ENCODE peak calls at places on chromosomes 4 and X, in five cellular contexts. One of them, this sample, is unnamed.

GRCh38 chr4:48909697-48910096 is 3.1 kb upstream of the OCIAD2 start:
- DNase-seq in right lobe of liver: no peak
- DNase-seq in tibial artery: peak
- DNase-seq in PC-9: peak
- DNase-seq in K562: peak
- DNase-seq in this sample: peak

GRCh38 chr4:22372958-22373357 is 142.9 kb downstream of the ADGRA3 start:
- DNase-seq in right lobe of liver: no peak
- DNase-seq in tibial artery: no peak
- DNase-seq in K562: no peak
- DNase-seq in PC-9: no peak
- DNase-seq in this sample: no peak

GRCh38 chr4:21806991-21807390 is 141.6 kb downstream of the KCNIP4 start:
- DNase-seq in right lobe of liver: no peak
- DNase-seq in tibial artery: no peak
- DNase-seq in PC-9: no peak
- DNase-seq in K562: no peak
- DNase-seq in this sample: no peak

GRCh38 chr4:19512086-19512485 is 739.6 kb upstream of the SLIT2 start:
- DNase-seq in K562: no peak
- DNase-seq in right lobe of liver: no peak
- DNase-seq in PC-9: no peak
- DNase-seq in tibial artery: no peak
- DNase-seq in this sample: no peak

GRCh38 chr4:99382745-99383360 is 30.3 kb upstream of the ADH1C start:
- DNase-seq in tibial artery: no peak
- DNase-seq in PC-9: no peak
- DNase-seq in right lobe of liver: peak
- DNase-seq in K562: no peak
- DNase-seq in this sample: no peak

GRCh38 chrX:102934624-102935023 is 2.4 kb upstream of the RAB40AL start:
- DNase-seq in K562: peak
- DNase-seq in PC-9: no peak
- DNase-seq in right lobe of liver: no peak
- DNase-seq in tibial artery: no peak
- DNase-seq in this sample: peak

GRCh38 chr4:81724925-81725329 is 253.2 kb upstream of the RASGEF1B start:
- DNase-seq in right lobe of liver: peak
- DNase-seq in K562: peak
- DNase-seq in PC-9: no peak
- DNase-seq in tibial artery: peak
- DNase-seq in this sample: peak

GRCh38 chr4:153345011-153345981 is 808 bp downstream of the MND1 start:
- DNase-seq in right lobe of liver: peak
- DNase-seq in K562: peak
- DNase-seq in PC-9: peak
- DNase-seq in tibial artery: peak
- DNase-seq in this sample: peak

GRCh38 chr4:53307210-53307609 is 58.7 kb downstream of the SCFD2 start:
- DNase-seq in K562: no peak
- DNase-seq in PC-9: no peak
- DNase-seq in tibial artery: no peak
- DNase-seq in right lobe of liver: no peak
- DNase-seq in this sample: no peak

GRCh38 chr4:68963389-68963788 is 11.8 kb upstream of the UGT2A3 start:
- DNase-seq in PC-9: no peak
- DNase-seq in tibial artery: no peak
- DNase-seq in K562: no peak
- DNase-seq in right lobe of liver: no peak
- DNase-seq in this sample: peak

GRCh38 chr4:53478671-53479456 is 101.4 kb downstream of the FIP1L1 start:
- DNase-seq in tibial artery: no peak
- DNase-seq in PC-9: peak
- DNase-seq in K562: no peak
- DNase-seq in right lobe of liver: no peak
- DNase-seq in this sample: peak

GRCh38 chrX:117147249-117147648 is 684.5 kb upstream of the CT83 start:
- DNase-seq in right lobe of liver: no peak
- DNase-seq in K562: no peak
- DNase-seq in PC-9: no peak
- DNase-seq in tibial artery: no peak
- DNase-seq in this sample: no peak

GRCh38 chr4:112532267-112532666 is 16.3 kb upstream of the NEUROG2 start:
- DNase-seq in K562: no peak
- DNase-seq in right lobe of liver: no peak
- DNase-seq in tibial artery: no peak
- DNase-seq in PC-9: no peak
- DNase-seq in this sample: peak

GRCh38 chr4:153140294-153140693 is 63.9 kb upstream of the TRIM2 start:
- DNase-seq in right lobe of liver: no peak
- DNase-seq in tibial artery: no peak
- DNase-seq in PC-9: no peak
- DNase-seq in K562: no peak
- DNase-seq in this sample: no peak

GRCh38 chr4:150224896-150225591 is 146.8 kb downstream of the DCLK2 start:
- DNase-seq in right lobe of liver: no peak
- DNase-seq in K562: no peak
- DNase-seq in tibial artery: no peak
- DNase-seq in PC-9: no peak
- DNase-seq in this sample: peak

GRCh38 chrX:54640721-54641120 is 110.7 kb downstream of the GNL3L start:
- DNase-seq in K562: no peak
- DNase-seq in PC-9: peak
- DNase-seq in right lobe of liver: peak
- DNase-seq in tibial artery: no peak
- DNase-seq in this sample: peak

GRCh38 chrX:39900788-39901170 is 197.0 kb downstream of the BCOR start:
- DNase-seq in PC-9: no peak
- DNase-seq in K562: no peak
- DNase-seq in right lobe of liver: no peak
- DNase-seq in tibial artery: no peak
- DNase-seq in this sample: no peak

DNA sequence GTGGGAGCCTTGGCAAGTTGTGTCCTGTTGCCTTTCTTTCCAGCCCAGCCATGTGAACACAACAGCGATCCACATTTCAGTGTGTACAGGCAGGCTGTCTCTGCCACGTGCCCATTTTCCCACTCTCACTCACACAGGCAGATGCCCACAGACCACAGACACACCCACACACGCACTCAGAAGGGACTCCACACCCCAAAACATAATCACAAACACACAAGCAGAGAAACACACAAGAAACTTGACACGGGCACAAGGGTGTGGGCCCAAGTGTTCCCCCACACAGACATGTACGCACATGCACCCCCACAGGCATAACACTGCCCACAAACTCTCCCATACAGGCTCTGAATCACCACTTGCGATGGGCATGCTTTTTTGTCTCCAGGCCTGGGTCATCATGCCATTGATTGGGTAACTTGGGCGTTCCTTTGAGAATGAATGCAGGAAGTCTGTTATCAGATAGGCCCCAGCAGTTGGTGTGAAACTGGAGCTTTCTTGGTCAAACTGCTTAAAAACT is 84.3 kb downstream of the NBDY start:
- DNase-seq in PC-9: no peak
- DNase-seq in K562: peak
- DNase-seq in tibial artery: no peak
- DNase-seq in right lobe of liver: no peak
- DNase-seq in this sample: peak
- H3K4me3 ChIP-seq in PC-9: no peak
- H3K4me3 ChIP-seq in K562: no peak
- H3K4me3 ChIP-seq in tibial artery: no peak
- H3K4me3 ChIP-seq in right lobe of liver: no peak
- H3K4me3 ChIP-seq in this sample: no peak

DNA sequence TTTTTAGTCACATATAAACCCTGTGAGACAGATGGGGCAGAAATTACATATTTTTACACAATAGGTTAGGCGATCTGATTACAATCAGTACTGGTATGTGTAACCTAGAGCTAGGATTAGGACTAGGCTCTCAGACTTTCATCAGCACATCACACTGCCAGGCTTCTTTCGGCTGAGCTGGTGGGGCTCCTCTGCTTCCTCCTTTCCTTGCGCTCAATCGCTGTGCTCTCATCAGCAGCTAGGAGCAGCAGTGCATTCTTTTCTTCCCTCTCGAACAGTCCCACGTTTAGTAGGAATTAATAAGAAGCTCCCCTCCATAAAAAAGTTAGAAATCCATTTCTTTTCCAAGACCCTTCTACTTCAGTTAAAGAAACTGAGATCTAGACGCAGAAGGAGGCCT is 350.4 kb downstream of the SPRY1 start:
- DNase-seq in tibial artery: no peak
- DNase-seq in K562: no peak
- DNase-seq in right lobe of liver: no peak
- DNase-seq in PC-9: no peak
- DNase-seq in this sample: no peak
- TF ChIP-seq CTCF in tibial artery: no peak
- TF ChIP-seq CTCF in K562: no peak
- TF ChIP-seq CTCF in right lobe of liver: no peak
- TF ChIP-seq CTCF in PC-9: no peak
- TF ChIP-seq CTCF in this sample: no peak

GRCh38 chrX:140510306-140510676 is 5.4 kb upstream of the SOX3 start:
- DNase-seq in PC-9: no peak
- DNase-seq in K562: no peak
- DNase-seq in tibial artery: no peak
- DNase-seq in right lobe of liver: no peak
- DNase-seq in this sample: no peak
- H3K4me3 ChIP-seq in PC-9: no peak
- H3K4me3 ChIP-seq in K562: no peak
- H3K4me3 ChIP-seq in tibial artery: no peak
- H3K4me3 ChIP-seq in right lobe of liver: no peak
- H3K4me3 ChIP-seq in this sample: no peak

GRCh38 chrX:74535211-74535621 is 79.2 kb downstream of the RLIM start:
- DNase-seq in PC-9: peak
- DNase-seq in K562: peak
- DNase-seq in tibial artery: no peak
- DNase-seq in right lobe of liver: no peak
- DNase-seq in this sample: peak
- TF ChIP-seq CTCF in PC-9: no peak
- TF ChIP-seq CTCF in K562: peak
- TF ChIP-seq CTCF in tibial artery: no peak
- TF ChIP-seq CTCF in right lobe of liver: peak
- TF ChIP-seq CTCF in this sample: peak